ENCODE peak calls at places on chromosomes 6 and 20, in nine cellular contexts. L is hepatocyte, P is endothelial cell, N is epithelial cell of esophagus, C is B cell, M is adrenal gland, I is AG10803, T is neural progenitor cell, O is astrocyte of the spinal cord. Q is an unnamed sample.

GRCh38 chr20:2237059-2237458 is 58.7 kb upstream of the TGM3 start:
- DNase-seq in L (peak), P (no peak), N (peak), C (no peak), M (no peak), I (peak), T (peak), O (peak), Q (no peak)

GRCh38 chr20:43972692-43973091 is 58.0 kb downstream of the TOX2 start:
- DNase-seq in L (no peak), P (no peak), N (no peak), C (no peak), M (no peak), I (no peak), T (no peak), O (no peak), Q (no peak)

GRCh38 chr20:53656653-53657288 is 63.1 kb upstream of the ZNF217 start:
- DNase-seq in L (no peak), P (no peak), N (peak), C (no peak), M (no peak), I (peak), T (no peak), O (peak), Q (no peak)

GRCh38 chr6:46996860-46997641 is 45.1 kb downstream of the ADGRF1 start:
- DNase-seq in L (peak), P (no peak), N (peak), C (no peak), M (no peak), I (no peak), T (no peak), O (no peak), Q (no peak)

GRCh38 chr6:47144306-47144705 is 102.2 kb upstream of the ADGRF1 start:
- DNase-seq in L (no peak), P (no peak), N (peak), C (no peak), M (no peak), I (peak), T (no peak), O (no peak), Q (no peak)

GRCh38 chr20:38842558-38842981 is 37.1 kb downstream of the PPP1R16B start:
- DNase-seq in L (no peak), P (no peak), N (no peak), C (peak), M (no peak), I (no peak), T (no peak), O (no peak), Q (peak)

GRCh38 chr20:3563548-3564177 is 92.8 kb downstream of the ATRN start:
- DNase-seq in L (peak), P (peak), N (peak), C (no peak), M (no peak), I (peak), T (peak), O (peak), Q (peak)

GRCh38 chr6:169936355-169936975 is 185.0 kb downstream of the ERMARD start:
- DNase-seq in L (no peak), P (no peak), N (no peak), C (no peak), M (no peak), I (no peak), T (no peak), O (no peak), Q (no peak)

GRCh38 chr6:157879873-157880254 is 56.8 kb downstream of the SNX9 start:
- DNase-seq in L (no peak), P (no peak), N (no peak), C (no peak), M (no peak), I (no peak), T (peak), O (no peak), Q (no peak)

GRCh38 chr6:2755456-2755855 is 4.7 kb upstream of the MYLK4 start:
- DNase-seq in L (no peak), P (no peak), N (no peak), C (no peak), M (no peak), I (no peak), T (no peak), O (no peak), Q (no peak)

GRCh38 chr6:42929928-42930360 is 664 bp downstream of the CNPY3 start:
- DNase-seq in L (peak), P (no peak), N (peak), C (peak), M (no peak), I (peak), T (no peak), O (peak), Q (peak)

GRCh38 chr20:58623579-58624473 is 27.3 kb upstream of the STX16 start:
- DNase-seq in L (peak), P (no peak), N (peak), C (no peak), M (peak), I (peak), T (no peak), O (peak), Q (no peak)

GRCh38 chr6:22673474-22673873 is 104.1 kb downstream of the HDGFL1 start:
- DNase-seq in L (no peak), P (no peak), N (no peak), C (no peak), M (no peak), I (no peak), T (no peak), O (no peak), Q (no peak)

GRCh38 chr20:47389867-47390347 is 33.4 kb upstream of the ZMYND8 start:
- DNase-seq in L (no peak), P (no peak), N (peak), C (no peak), M (no peak), I (peak), T (no peak), O (peak), Q (no peak)

GRCh38 chr20:34165246-34165645 is 53.2 kb upstream of the EIF2S2 start:
- DNase-seq in L (no peak), P (no peak), N (no peak), C (no peak), M (no peak), I (peak), T (no peak), O (no peak), Q (no peak)

GRCh38 chr20:9551808-9552550 is 37.6 kb downstream of the LAMP5 start:
- DNase-seq in L (no peak), P (no peak), N (peak), C (no peak), M (no peak), I (no peak), T (no peak), O (no peak), Q (no peak)

GRCh38 chr6:142822882-142823578 is 121.9 kb downstream of the HIVEP2 start:
- DNase-seq in L (no peak), P (peak), N (no peak), C (no peak), M (no peak), I (no peak), T (peak), O (no peak), Q (peak)

GRCh38 chr20:63520939-63521601 is 505 bp downstream of the PPDPF start:
- DNase-seq in L (peak), P (peak), N (peak), C (peak), M (peak), I (peak), T (peak), O (peak), Q (peak)
- TF ChIP-seq CTCF in L (peak), P (no peak), N (no peak), C (no peak), M (no peak), I (no peak), T (peak), O (no peak), Q (no peak)

GRCh38 chr20:61980647-61981583 is 84.8 kb downstream of the TAF4 start:
- DNase-seq in L (no peak), P (peak), N (no peak), C (no peak), M (peak), I (peak), T (peak), O (peak), Q (peak)
- TF ChIP-seq CTCF in L (peak), P (no peak), N (peak), C (peak), M (peak), I (peak), T (peak), O (peak), Q (no peak)

GRCh38 chr6:31776563-31776960 is 566 bp downstream of the VWA7 start:
- DNase-seq in L (no peak), P (no peak), N (no peak), C (peak), M (no peak), I (no peak), T (no peak), O (no peak), Q (no peak)

GRCh38 chr6:31776961-31777666 is at the start of gene VWA7:
- DNase-seq in L (peak), P (no peak), N (peak), C (peak), M (peak), I (peak), T (no peak), O (peak), Q (peak)

GRCh38 chr6:31775184-31775583 is 1.9 kb downstream of the VWA7 start:
- DNase-seq in L (peak), P (no peak), N (peak), C (no peak), M (no peak), I (no peak), T (no peak), O (no peak), Q (no peak)

GRCh38 chr6:31777667-31778050 is 531 bp upstream of the VWA7 start:
- DNase-seq in L (no peak), P (no peak), N (no peak), C (no peak), M (no peak), I (no peak), T (no peak), O (no peak), Q (no peak)

DNA sequence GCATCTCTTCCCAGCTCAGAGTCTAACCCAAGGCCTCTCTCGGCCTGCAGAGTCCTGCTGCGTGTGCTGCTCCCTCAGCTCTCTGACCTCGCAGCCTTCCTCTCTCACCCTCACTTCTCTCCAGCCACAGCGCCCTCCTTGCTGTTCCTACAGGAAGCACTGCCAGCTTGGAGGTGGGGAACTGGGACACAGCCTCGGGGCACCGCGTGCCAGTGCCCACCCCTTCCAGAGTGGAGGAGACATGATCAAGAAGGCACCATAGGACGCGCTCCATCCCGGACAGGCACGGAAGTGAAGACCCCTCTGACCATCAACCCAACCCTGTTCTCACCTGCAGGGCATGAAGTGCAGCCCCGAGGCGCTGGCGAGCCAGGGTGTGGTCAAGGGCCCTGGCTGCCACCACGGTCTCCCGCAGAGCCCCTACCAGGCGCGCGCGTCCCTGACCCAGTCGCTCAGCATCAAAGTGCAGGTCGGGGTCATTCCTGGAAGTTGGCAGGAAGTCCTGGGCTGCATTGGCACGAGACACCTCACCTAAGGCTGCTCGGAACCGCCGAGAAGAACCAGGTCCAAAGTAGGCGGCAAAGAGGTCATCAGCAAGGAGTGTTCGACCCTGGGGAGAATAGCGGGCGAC is 1.4 kb downstream of the VWA7 start:
- DNase-seq in L (peak), P (no peak), N (no peak), C (peak), M (no peak), I (no peak), T (no peak), O (no peak), Q (no peak)
- TF ChIP-seq CTCF in L (no peak), P (no peak), N (no peak), C (no peak), M (no peak), I (no peak), T (no peak), O (no peak), Q (no peak)

GRCh38 chr20:22684763-22685443 is 100.5 kb upstream of the FOXA2 start:
- DNase-seq in L (no peak), P (peak), N (peak), C (no peak), M (no peak), I (no peak), T (no peak), O (no peak), Q (no peak)
- TF ChIP-seq CTCF in L (no peak), P (no peak), N (peak), C (no peak), M (no peak), I (no peak), T (no peak), O (no peak), Q (no peak)